ENCODE peak calls at places on chromosome 2, in ten cellular contexts. One of them, this sample, is unnamed.

GRCh38 chr2:142649581-142649980 is 227.9 kb upstream of the KYNU start:
- DNase-seq in adrenal gland: no peak
- DNase-seq in transverse colon: no peak
- DNase-seq in spleen: no peak
- DNase-seq in K562: no peak
- DNase-seq in GM12891: no peak
- DNase-seq in tibial nerve: no peak
- DNase-seq in stomach: no peak
- DNase-seq in H54: no peak
- DNase-seq in esophagus squamous epithelium: no peak
- DNase-seq in this sample: no peak

GRCh38 chr2:152925540-152926448 is 207.4 kb downstream of the ARL6IP6 start:
- DNase-seq in spleen: peak
- DNase-seq in K562: peak
- DNase-seq in transverse colon: peak
- DNase-seq in H54: peak
- DNase-seq in adrenal gland: peak
- DNase-seq in GM12891: peak
- DNase-seq in esophagus squamous epithelium: peak
- DNase-seq in tibial nerve: no peak
- DNase-seq in stomach: peak
- DNase-seq in this sample: peak

GRCh38 chr2:143907801-143908200 is 612.1 kb downstream of the ZEB2 start:
- DNase-seq in spleen: no peak
- DNase-seq in H54: no peak
- DNase-seq in adrenal gland: no peak
- DNase-seq in esophagus squamous epithelium: no peak
- DNase-seq in transverse colon: no peak
- DNase-seq in tibial nerve: no peak
- DNase-seq in GM12891: no peak
- DNase-seq in K562: no peak
- DNase-seq in stomach: no peak
- DNase-seq in this sample: no peak

GRCh38 chr2:27431395-27431794 is 3.0 kb downstream of the NRBP1 start:
- DNase-seq in transverse colon: no peak
- DNase-seq in tibial nerve: no peak
- DNase-seq in spleen: no peak
- DNase-seq in K562: no peak
- DNase-seq in esophagus squamous epithelium: no peak
- DNase-seq in adrenal gland: peak
- DNase-seq in stomach: no peak
- DNase-seq in H54: peak
- DNase-seq in GM12891: no peak
- DNase-seq in this sample: peak

GRCh38 chr2:117856415-117857210 is 42.1 kb downstream of the DDX18 start:
- DNase-seq in GM12891: no peak
- DNase-seq in tibial nerve: no peak
- DNase-seq in stomach: no peak
- DNase-seq in transverse colon: no peak
- DNase-seq in K562: no peak
- DNase-seq in adrenal gland: no peak
- DNase-seq in spleen: no peak
- DNase-seq in esophagus squamous epithelium: no peak
- DNase-seq in H54: peak
- DNase-seq in this sample: no peak

GRCh38 chr2:75607988-75608683 is 38.4 kb upstream of the MRPL19 start:
- DNase-seq in spleen: no peak
- DNase-seq in K562: no peak
- DNase-seq in tibial nerve: no peak
- DNase-seq in GM12891: no peak
- DNase-seq in transverse colon: no peak
- DNase-seq in stomach: no peak
- DNase-seq in adrenal gland: no peak
- DNase-seq in H54: no peak
- DNase-seq in esophagus squamous epithelium: no peak
- DNase-seq in this sample: no peak

GRCh38 chr2:102620367-102620766 is 1.0 kb downstream of the SLC9A2 start:
- DNase-seq in spleen: no peak
- DNase-seq in H54: no peak
- DNase-seq in K562: peak
- DNase-seq in adrenal gland: no peak
- DNase-seq in GM12891: no peak
- DNase-seq in esophagus squamous epithelium: no peak
- DNase-seq in transverse colon: peak
- DNase-seq in stomach: peak
- DNase-seq in tibial nerve: no peak
- DNase-seq in this sample: no peak

GRCh38 chr2:109226128-109226527 is 97.1 kb downstream of the SH3RF3 start:
- DNase-seq in spleen: no peak
- DNase-seq in tibial nerve: no peak
- DNase-seq in transverse colon: no peak
- DNase-seq in K562: no peak
- DNase-seq in GM12891: no peak
- DNase-seq in adrenal gland: peak
- DNase-seq in esophagus squamous epithelium: no peak
- DNase-seq in H54: no peak
- DNase-seq in stomach: no peak
- DNase-seq in this sample: no peak

GRCh38 chr2:234978466-234979203 is 26.8 kb downstream of the SH3BP4 start:
- DNase-seq in spleen: no peak
- DNase-seq in adrenal gland: no peak
- DNase-seq in GM12891: no peak
- DNase-seq in H54: peak
- DNase-seq in tibial nerve: no peak
- DNase-seq in stomach: peak
- DNase-seq in esophagus squamous epithelium: no peak
- DNase-seq in K562: no peak
- DNase-seq in transverse colon: peak
- DNase-seq in this sample: no peak

GRCh38 chr2:234981197-234982095 is 29.6 kb downstream of the SH3BP4 start:
- DNase-seq in adrenal gland: peak
- DNase-seq in GM12891: no peak
- DNase-seq in tibial nerve: peak
- DNase-seq in transverse colon: peak
- DNase-seq in esophagus squamous epithelium: no peak
- DNase-seq in stomach: peak
- DNase-seq in K562: no peak
- DNase-seq in spleen: no peak
- DNase-seq in H54: peak
- DNase-seq in this sample: no peak

GRCh38 chr2:234982096-234982834 is 30.4 kb downstream of the SH3BP4 start:
- DNase-seq in transverse colon: no peak
- DNase-seq in tibial nerve: no peak
- DNase-seq in H54: no peak
- DNase-seq in adrenal gland: no peak
- DNase-seq in GM12891: no peak
- DNase-seq in esophagus squamous epithelium: no peak
- DNase-seq in K562: no peak
- DNase-seq in stomach: no peak
- DNase-seq in spleen: no peak
- DNase-seq in this sample: no peak

GRCh38 chr2:234979204-234980167 is 27.7 kb downstream of the SH3BP4 start:
- DNase-seq in transverse colon: no peak
- DNase-seq in esophagus squamous epithelium: no peak
- DNase-seq in stomach: no peak
- DNase-seq in spleen: no peak
- DNase-seq in tibial nerve: no peak
- DNase-seq in H54: no peak
- DNase-seq in K562: no peak
- DNase-seq in adrenal gland: no peak
- DNase-seq in GM12891: no peak
- DNase-seq in this sample: no peak

DNA sequence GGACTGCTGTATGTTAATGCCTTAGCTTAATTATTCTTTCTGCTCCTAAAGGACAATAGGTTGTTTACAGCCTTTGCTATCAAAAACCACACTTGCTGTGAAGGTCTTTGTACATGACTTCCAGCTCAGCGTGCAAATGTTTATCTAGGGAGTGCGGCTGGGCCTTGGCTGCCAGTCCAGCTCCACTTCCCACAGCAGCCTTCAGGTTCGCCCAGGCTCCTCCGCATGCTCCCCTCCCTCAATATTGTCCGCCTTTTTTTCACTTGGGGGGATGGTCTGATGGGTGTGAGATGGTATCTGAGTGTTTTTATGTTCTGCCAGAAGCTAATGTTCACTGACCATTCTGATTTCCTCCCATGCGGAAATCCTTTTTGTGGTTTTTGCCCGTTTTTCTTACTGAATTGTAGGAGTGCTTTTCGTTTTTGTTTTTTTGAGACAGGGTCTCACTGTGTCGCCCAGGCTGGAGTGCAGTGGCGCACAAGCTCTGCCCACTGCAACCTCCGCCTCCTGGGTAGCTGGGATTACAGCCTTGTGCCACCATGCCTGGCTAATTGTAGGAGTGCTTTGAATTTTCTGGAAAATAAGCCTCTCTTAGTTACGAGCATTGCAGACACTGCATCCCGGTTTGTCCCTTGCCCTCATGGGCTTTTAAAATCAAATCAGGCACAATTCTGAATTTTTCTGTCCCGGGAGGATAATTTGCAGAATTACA is 28.8 kb downstream of the SH3BP4 start:
- DNase-seq in GM12891: no peak
- DNase-seq in transverse colon: peak
- DNase-seq in K562: no peak
- DNase-seq in H54: no peak
- DNase-seq in spleen: no peak
- DNase-seq in tibial nerve: no peak
- DNase-seq in stomach: peak
- DNase-seq in adrenal gland: no peak
- DNase-seq in esophagus squamous epithelium: no peak
- DNase-seq in this sample: no peak
- TF ChIP-seq POLR2A in GM12891: no peak
- TF ChIP-seq POLR2A in transverse colon: no peak
- TF ChIP-seq POLR2A in K562: no peak
- TF ChIP-seq POLR2A in H54: no peak
- TF ChIP-seq POLR2A in spleen: no peak
- TF ChIP-seq POLR2A in tibial nerve: no peak
- TF ChIP-seq POLR2A in stomach: no peak
- TF ChIP-seq POLR2A in adrenal gland: no peak
- TF ChIP-seq POLR2A in esophagus squamous epithelium: no peak
- TF ChIP-seq POLR2A in this sample: no peak

DNA sequence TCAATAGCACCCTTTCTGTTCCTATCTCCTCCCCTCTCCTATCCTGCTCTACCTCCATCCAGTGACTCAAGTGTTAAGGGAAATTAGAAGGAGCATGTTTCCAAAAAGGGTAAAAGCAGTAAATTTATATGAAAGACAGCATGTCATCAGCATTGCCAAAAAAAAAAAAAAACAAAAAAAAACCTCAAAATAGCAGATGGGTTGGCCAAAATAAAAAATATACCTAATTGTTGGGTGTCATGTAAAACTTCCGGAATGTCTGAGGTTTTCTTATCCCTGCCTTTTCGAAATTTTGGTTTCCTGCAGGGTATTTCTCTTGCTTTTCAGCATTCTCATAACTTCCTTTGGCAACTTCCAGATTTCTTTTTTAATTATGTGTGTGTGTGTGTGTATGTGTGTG is 241.6 kb upstream of the FN1 start:
- DNase-seq in transverse colon: no peak
- DNase-seq in K562: no peak
- DNase-seq in esophagus squamous epithelium: no peak
- DNase-seq in H54: no peak
- DNase-seq in stomach: no peak
- DNase-seq in GM12891: no peak
- DNase-seq in spleen: no peak
- DNase-seq in tibial nerve: no peak
- DNase-seq in adrenal gland: no peak
- DNase-seq in this sample: no peak
- TF ChIP-seq POLR2A in transverse colon: no peak
- TF ChIP-seq POLR2A in K562: no peak
- TF ChIP-seq POLR2A in esophagus squamous epithelium: no peak
- TF ChIP-seq POLR2A in H54: no peak
- TF ChIP-seq POLR2A in stomach: no peak
- TF ChIP-seq POLR2A in GM12891: no peak
- TF ChIP-seq POLR2A in spleen: no peak
- TF ChIP-seq POLR2A in tibial nerve: no peak
- TF ChIP-seq POLR2A in adrenal gland: no peak
- TF ChIP-seq POLR2A in this sample: no peak

DNA sequence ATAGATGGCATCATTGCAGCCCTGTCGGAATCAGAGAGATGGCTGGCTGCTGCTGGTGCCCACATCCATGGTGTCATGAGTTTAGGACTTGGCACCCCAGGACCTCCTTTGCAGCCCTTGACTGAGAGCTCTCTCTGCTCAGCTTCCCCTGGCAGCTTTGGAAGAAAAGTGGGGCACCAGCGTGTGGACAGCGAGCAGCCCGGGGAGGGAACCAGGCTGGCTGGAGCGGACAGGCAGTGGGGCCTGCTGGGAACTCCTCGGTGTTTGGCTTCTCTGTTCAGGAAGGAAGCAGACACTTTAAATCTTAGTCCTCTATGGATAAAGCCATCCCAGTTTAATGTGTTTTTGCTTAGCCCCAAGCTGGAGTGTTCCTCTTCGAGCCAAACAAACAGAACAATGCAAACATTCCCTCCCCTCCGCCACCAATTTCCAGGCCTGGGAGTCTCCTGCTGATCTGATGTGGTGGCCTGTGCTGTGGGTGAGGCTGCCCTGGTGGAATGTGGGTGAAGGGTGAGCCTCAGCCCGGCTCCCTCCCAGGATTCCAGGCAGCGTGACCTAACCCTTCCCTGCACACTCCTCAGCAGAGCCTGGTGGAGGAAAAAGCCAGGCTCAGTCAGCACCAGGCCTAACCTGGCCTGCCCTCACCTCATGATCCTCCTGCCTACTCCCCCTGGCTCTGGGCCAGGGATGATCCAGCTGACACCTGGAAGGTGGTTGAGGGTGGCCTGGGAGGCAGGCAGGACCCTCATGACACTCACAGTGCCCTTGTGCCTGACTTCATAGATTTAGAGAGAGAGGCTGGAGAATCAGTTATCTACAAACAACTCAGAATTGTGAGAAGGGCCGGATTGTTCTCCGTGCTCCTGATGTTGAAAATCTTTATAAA is 21.6 kb upstream of the ITGB6 start:
- DNase-seq in esophagus squamous epithelium: no peak
- DNase-seq in spleen: no peak
- DNase-seq in stomach: peak
- DNase-seq in H54: peak
- DNase-seq in GM12891: no peak
- DNase-seq in tibial nerve: no peak
- DNase-seq in transverse colon: peak
- DNase-seq in K562: no peak
- DNase-seq in adrenal gland: peak
- DNase-seq in this sample: no peak
- TF ChIP-seq POLR2A in esophagus squamous epithelium: no peak
- TF ChIP-seq POLR2A in spleen: no peak
- TF ChIP-seq POLR2A in stomach: no peak
- TF ChIP-seq POLR2A in H54: peak
- TF ChIP-seq POLR2A in GM12891: no peak
- TF ChIP-seq POLR2A in tibial nerve: no peak
- TF ChIP-seq POLR2A in transverse colon: peak
- TF ChIP-seq POLR2A in K562: no peak
- TF ChIP-seq POLR2A in adrenal gland: no peak
- TF ChIP-seq POLR2A in this sample: no peak

DNA sequence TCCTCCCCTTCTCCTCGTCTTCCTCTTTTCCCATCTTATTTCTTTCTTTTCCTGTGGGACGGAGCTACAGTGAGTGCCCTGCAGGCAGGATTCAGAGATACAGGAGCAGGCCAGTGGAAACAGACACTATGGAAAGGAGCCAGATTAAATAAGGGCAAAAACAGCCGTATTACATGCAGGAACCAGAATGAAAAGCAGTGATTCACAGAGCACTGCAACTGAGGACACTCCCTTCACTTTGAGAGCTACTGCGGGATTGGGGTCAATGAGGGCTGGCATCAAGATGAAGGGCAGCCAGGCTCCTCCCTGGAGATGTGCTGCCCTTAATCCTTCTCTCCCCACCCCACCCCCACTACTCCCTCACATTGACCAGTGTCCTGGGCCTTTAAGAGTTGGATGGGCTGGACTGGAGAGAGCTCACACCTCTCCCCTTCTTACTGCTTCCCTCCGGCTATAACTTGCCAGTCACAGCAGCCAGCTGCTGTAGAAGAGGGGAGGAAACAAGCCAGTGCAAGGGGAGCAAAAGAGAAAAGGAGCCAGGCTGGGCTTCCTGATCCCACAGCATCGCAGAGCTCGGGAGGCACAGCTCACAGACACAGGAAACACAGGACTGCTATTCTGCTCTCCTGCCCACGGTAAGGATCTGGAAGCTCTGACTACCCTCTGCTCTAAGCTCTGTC is at the start of gene PLCD4:
- DNase-seq in spleen: no peak
- DNase-seq in tibial nerve: no peak
- DNase-seq in H54: peak
- DNase-seq in GM12891: no peak
- DNase-seq in stomach: no peak
- DNase-seq in esophagus squamous epithelium: no peak
- DNase-seq in transverse colon: peak
- DNase-seq in K562: no peak
- DNase-seq in adrenal gland: peak
- DNase-seq in this sample: no peak
- TF ChIP-seq POLR2A in spleen: no peak
- TF ChIP-seq POLR2A in tibial nerve: no peak
- TF ChIP-seq POLR2A in H54: no peak
- TF ChIP-seq POLR2A in GM12891: no peak
- TF ChIP-seq POLR2A in stomach: no peak
- TF ChIP-seq POLR2A in esophagus squamous epithelium: peak
- TF ChIP-seq POLR2A in transverse colon: no peak
- TF ChIP-seq POLR2A in K562: no peak
- TF ChIP-seq POLR2A in adrenal gland: peak
- TF ChIP-seq POLR2A in this sample: no peak